ENCODE peak calls at places on chromosome 22, in five cellular contexts. I is pancreas, Z is adrenal gland, B is epithelial cell of esophagus, L is cardiac muscle cell. N is an unnamed sample.

GRCh38 chr22:17084554-17085276 is at the start of gene IL17RA:
- DNase-seq in L (peak), I (peak), Z (peak), B (peak), N (no peak)

GRCh38 chr22:36659762-36660509 is 43.6 kb downstream of the CACNG2 start:
- DNase-seq in B (peak), Z (peak), L (peak), I (peak), N (no peak)

GRCh38 chr22:31932863-31933262 is 11.5 kb upstream of the YWHAH start:
- DNase-seq in I (no peak), Z (no peak), L (no peak), B (no peak), N (no peak)

GRCh38 chr22:49620666-49621065 is 207.0 kb downstream of the BRD1 start:
- DNase-seq in I (no peak), L (no peak), Z (no peak), B (no peak), N (no peak)

GRCh38 chr22:32444068-32444467 is 20.2 kb downstream of the BPIFC start:
- DNase-seq in L (no peak), I (no peak), Z (no peak), B (peak), N (no peak)

GRCh38 chr22:49417833-49418232 is 409.8 kb downstream of the BRD1 start:
- DNase-seq in L (no peak), Z (no peak), I (no peak), B (no peak), N (no peak)

GRCh38 chr22:50544746-50545253 is 899 bp upstream of the KLHDC7B start:
- DNase-seq in I (no peak), L (no peak), Z (no peak), B (peak), N (no peak)

GRCh38 chr22:49358041-49358440 is 469.6 kb downstream of the BRD1 start:
- DNase-seq in L (no peak), Z (no peak), B (no peak), I (no peak), N (no peak)

GRCh38 chr22:23245045-23245798 is 64.9 kb downstream of the BCR start:
- DNase-seq in I (no peak), Z (peak), L (no peak), B (peak), N (no peak)

GRCh38 chr22:37310815-37311595 is 28.7 kb downstream of the CYTH4 start:
- DNase-seq in L (no peak), Z (no peak), I (no peak), B (no peak), N (no peak)

GRCh38 chr22:27546157-27546556 is 255.4 kb downstream of the MN1 start:
- DNase-seq in L (no peak), I (no peak), Z (no peak), B (no peak), N (no peak)

GRCh38 chr22:27895600-27895999 is 23.5 kb downstream of the PITPNB start:
- DNase-seq in I (no peak), B (no peak), Z (no peak), L (no peak), N (no peak)

GRCh38 chr22:31148953-31149627 is 8.8 kb upstream of the PLA2G3 start:
- DNase-seq in B (peak), I (peak), Z (peak), L (peak), N (no peak)

GRCh38 chr22:50314455-50315288 is 7.2 kb upstream of the PLXNB2 start:
- DNase-seq in B (no peak), L (peak), Z (peak), I (peak), N (no peak)

GRCh38 chr22:30310881-30311771 is 15.6 kb downstream of the TBC1D10A start:
- DNase-seq in I (peak), L (peak), B (no peak), Z (peak), N (no peak)

GRCh38 chr22:41966607-41967240 is 2.5 kb upstream of the SEPTIN3 start:
- DNase-seq in L (peak), Z (peak), B (peak), I (no peak), N (peak)

GRCh38 chr22:31295831-31296230 is 3.5 kb upstream of the PIK3IP1 start:
- DNase-seq in I (no peak), B (no peak), L (no peak), Z (no peak), N (no peak)

GRCh38 chr22:44029069-44029468 is 5.0 kb downstream of the PARVB start:
- DNase-seq in I (no peak), B (no peak), Z (no peak), L (no peak), N (no peak)

GRCh38 chr22:30245985-30246901 is at the start of gene LIF:
- DNase-seq in B (peak), Z (no peak), I (no peak), L (peak), N (no peak)

GRCh38 chr22:49705631-49706352 is 121.9 kb downstream of the BRD1 start:
- DNase-seq in I (no peak), B (no peak), Z (no peak), L (no peak), N (no peak)

GRCh38 chr22:17271711-17272451 is 52.6 kb upstream of the ADA2 start:
- DNase-seq in Z (no peak), I (no peak), L (no peak), B (no peak), N (no peak)

GRCh38 chr22:23692598-23693291 is 1.9 kb downstream of the RGL4 start:
- DNase-seq in L (peak), I (no peak), B (no peak), Z (no peak), N (no peak)

GRCh38 chr22:38383417-38383816 is 66.2 kb upstream of the CSNK1E start:
- DNase-seq in Z (no peak), L (no peak), I (no peak), B (no peak), N (no peak)

GRCh38 chr22:22913989-22914388 is 26.4 kb downstream of the IGLL5 start:
- DNase-seq in I (no peak), B (no peak), L (no peak), Z (no peak), N (no peak)

GRCh38 chr22:38220163-38220562 is 18.4 kb downstream of the MAFF start:
- DNase-seq in Z (no peak), I (no peak), L (no peak), B (no peak), N (no peak)

GRCh38 chr22:29702025-29702930 is 17.5 kb upstream of the CABP7 start:
- DNase-seq in B (no peak), I (no peak), Z (no peak), L (no peak), N (no peak)

GRCh38 chr22:42434283-42434682 is 2.1 kb upstream of the NFAM1 start:
- DNase-seq in B (peak), I (no peak), Z (no peak), L (no peak), N (no peak)

GRCh38 chr22:31899661-31900060 is 44.7 kb upstream of the YWHAH start:
- DNase-seq in Z (no peak), B (no peak), I (no peak), L (no peak), N (no peak)

GRCh38 chr22:50733521-50734342 is 4.3 kb upstream of the ACR start:
- DNase-seq in I (peak), Z (peak), B (no peak), L (no peak), N (no peak)

GRCh38 chr22:23613193-23613973 is 18.7 kb downstream of the DRICH1 start:
- DNase-seq in L (no peak), I (no peak), B (peak), Z (no peak), N (no peak)

GRCh38 chr22:32564170-32565001 is 89.8 kb downstream of the FBXO7 start:
- DNase-seq in Z (peak), B (peak), L (no peak), I (no peak), N (no peak)

GRCh38 chr22:29128891-29129643 is 56.2 kb downstream of the KREMEN1 start:
- DNase-seq in B (no peak), L (no peak), Z (no peak), I (no peak), N (no peak)

GRCh38 chr22:37904572-37905533 is 1.2 kb upstream of the MICALL1 start:
- DNase-seq in Z (peak), I (no peak), B (peak), L (peak), N (no peak)

GRCh38 chr22:29782061-29782845 is 15.1 kb downstream of the UQCR10 start:
- DNase-seq in B (peak), L (no peak), I (peak), Z (peak), N (no peak)

GRCh38 chr22:18024276-18024939 is at the start of gene MICAL3:
- DNase-seq in L (peak), I (peak), Z (peak), B (peak), N (no peak)

GRCh38 chr22:29879738-29880137 is 3.2 kb upstream of the MTMR3 start:
- DNase-seq in Z (no peak), B (peak), I (no peak), L (no peak), N (no peak)

GRCh38 chr22:11253000-11253511 is 4274.9 kb upstream of the OR11H1 start:
- DNase-seq in L (no peak), Z (peak), B (no peak), I (no peak), N (no peak)

DNA sequence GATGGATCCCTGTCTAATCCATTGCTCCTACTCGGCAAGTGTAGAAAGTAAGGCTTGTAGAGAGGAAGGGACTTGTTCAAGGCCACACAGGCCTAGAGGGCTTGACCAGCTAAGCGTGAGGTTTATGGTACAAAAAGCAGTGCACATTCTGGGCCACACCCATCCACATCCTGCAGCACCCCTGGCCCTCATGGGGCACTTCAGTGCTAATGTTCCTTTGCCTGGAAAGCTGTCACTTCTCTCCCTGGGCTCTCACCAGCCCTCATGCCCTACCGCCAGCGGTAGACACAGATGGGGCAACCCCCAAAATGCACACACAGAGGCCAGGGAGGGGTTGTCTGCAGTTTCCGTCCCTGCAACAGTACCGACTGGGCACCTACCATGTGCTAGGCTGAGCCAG is 7.1 kb upstream of the MGAT3 start:
- DNase-seq in B (no peak), Z (no peak), L (no peak), I (no peak), N (no peak)
- H3K4me3 ChIP-seq in B (no peak), Z (no peak), L (no peak), I (no peak), N (no peak)

DNA sequence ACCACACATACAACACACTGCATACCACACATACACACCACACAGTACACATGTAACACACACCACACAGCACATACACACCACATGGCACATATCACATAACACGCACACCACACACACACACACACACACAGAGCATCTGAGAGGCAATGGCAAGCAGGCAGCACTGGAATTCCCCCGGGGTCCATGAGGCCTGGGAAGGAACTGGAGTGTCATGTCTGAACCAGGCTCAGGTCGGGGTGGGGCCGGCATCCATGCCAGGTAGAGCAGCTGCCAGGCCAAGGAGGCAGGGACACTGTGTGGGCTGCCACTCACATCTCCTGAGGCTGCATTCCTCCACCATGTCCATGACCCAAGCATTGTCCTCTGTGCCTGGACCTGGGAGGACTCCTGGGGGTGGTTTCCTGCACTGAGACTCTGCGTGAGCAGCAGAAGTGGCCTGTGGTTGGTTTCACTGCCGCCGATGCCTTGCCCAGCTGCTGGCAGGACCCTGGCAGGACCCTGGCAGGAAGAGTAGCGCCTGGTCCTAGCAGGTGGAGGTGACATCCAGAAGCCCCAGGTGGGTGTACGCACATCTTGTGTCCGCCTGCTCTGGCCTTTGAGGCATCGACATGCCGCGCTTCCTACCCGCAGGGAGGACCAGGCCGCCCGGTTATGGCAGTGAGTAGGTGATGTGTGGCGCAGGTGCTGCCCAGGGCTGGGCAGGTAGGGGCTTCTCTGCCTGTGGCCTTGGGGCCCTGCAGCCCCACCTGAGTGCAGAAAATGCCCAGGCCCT is 1280.4 kb downstream of the TBC1D22A start:
- DNase-seq in B (no peak), Z (no peak), L (no peak), I (no peak), N (no peak)
- H3K4me3 ChIP-seq in B (no peak), Z (no peak), L (no peak), I (no peak), N (no peak)

DNA sequence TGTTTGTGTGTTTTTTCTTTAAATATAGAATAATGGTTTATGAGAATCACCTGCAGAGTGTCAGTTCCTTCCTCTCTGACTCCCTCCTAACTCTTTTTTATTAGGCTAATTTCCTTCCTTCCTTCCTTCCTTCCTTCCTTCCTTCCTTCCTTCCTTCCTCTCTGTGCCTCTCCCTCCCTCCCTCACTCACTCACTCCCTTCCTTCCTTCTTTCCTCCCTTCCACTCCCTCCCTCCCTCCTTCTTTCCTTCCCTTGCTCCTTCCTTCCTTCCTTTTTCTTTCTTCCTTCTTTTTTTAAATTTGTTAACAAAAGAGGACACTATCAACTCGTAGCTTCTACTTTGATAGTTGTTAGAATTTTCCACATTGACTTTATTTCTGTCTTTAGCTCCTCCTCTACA is 152.3 kb upstream of the SEZ6L start:
- DNase-seq in Z (no peak), L (no peak), I (no peak), B (no peak), N (peak)
- H3K4me3 ChIP-seq in Z (no peak), L (no peak), I (no peak), B (no peak), N (peak)

GRCh38 chr22:45977003-45977395 is at the start of gene WNT7B:
- DNase-seq in I (no peak), Z (no peak), L (peak), B (peak), N (no peak)
- H3K4me3 ChIP-seq in I (no peak), Z (no peak), L (peak), B (peak), N (peak)